ENCODE peak calls at places on chromosomes 5 and 9, in seven cellular contexts. One of them, this sample, is unnamed.

GRCh38 chr9:9112001-9112725 is 1312.6 kb upstream of the DMAC1 start:
- DNase-seq in suprapubic skin: no peak
- DNase-seq in tibial nerve: no peak
- DNase-seq in IMR-90: no peak
- DNase-seq in A549: no peak
- DNase-seq in breast epithelium: no peak
- DNase-seq in spleen: no peak
- DNase-seq in this sample: no peak

GRCh38 chr9:27365977-27366376 is 69.0 kb upstream of the EQTN start:
- DNase-seq in suprapubic skin: no peak
- DNase-seq in tibial nerve: no peak
- DNase-seq in IMR-90: no peak
- DNase-seq in A549: no peak
- DNase-seq in breast epithelium: no peak
- DNase-seq in spleen: no peak
- DNase-seq in this sample: no peak

GRCh38 chr9:92887880-92888338 is 10.1 kb upstream of the ZNF484 start:
- DNase-seq in suprapubic skin: no peak
- DNase-seq in tibial nerve: no peak
- DNase-seq in IMR-90: no peak
- DNase-seq in A549: no peak
- DNase-seq in breast epithelium: no peak
- DNase-seq in spleen: no peak
- DNase-seq in this sample: no peak

GRCh38 chr5:106759581-106759980 is 911.2 kb downstream of the EFNA5 start:
- DNase-seq in suprapubic skin: no peak
- DNase-seq in tibial nerve: no peak
- DNase-seq in IMR-90: peak; percentile 25
- DNase-seq in A549: no peak
- DNase-seq in breast epithelium: no peak
- DNase-seq in spleen: no peak
- DNase-seq in this sample: no peak

GRCh38 chr5:102811962-102812361 is 56.9 kb downstream of the PAM start:
- DNase-seq in suprapubic skin: no peak
- DNase-seq in tibial nerve: no peak
- DNase-seq in IMR-90: peak; percentile 82
- DNase-seq in A549: peak; percentile 3
- DNase-seq in breast epithelium: no peak
- DNase-seq in spleen: no peak
- DNase-seq in this sample: no peak

GRCh38 chr5:123670981-123671557 is 159.1 kb downstream of the CSNK1G3 start:
- DNase-seq in suprapubic skin: no peak
- DNase-seq in tibial nerve: peak; percentile 77
- DNase-seq in IMR-90: peak; percentile 30
- DNase-seq in A549: peak; percentile 8
- DNase-seq in breast epithelium: no peak
- DNase-seq in spleen: no peak
- DNase-seq in this sample: no peak

GRCh38 chr9:85162822-85163221 is 493.3 kb downstream of the NTRK2 start:
- DNase-seq in suprapubic skin: no peak
- DNase-seq in tibial nerve: no peak
- DNase-seq in IMR-90: no peak
- DNase-seq in A549: no peak
- DNase-seq in breast epithelium: no peak
- DNase-seq in spleen: no peak
- DNase-seq in this sample: no peak

GRCh38 chr9:101427337-101427736 is 8.2 kb downstream of the ALDOB start:
- DNase-seq in suprapubic skin: no peak
- DNase-seq in tibial nerve: no peak
- DNase-seq in IMR-90: no peak
- DNase-seq in A549: no peak
- DNase-seq in breast epithelium: no peak
- DNase-seq in spleen: no peak
- DNase-seq in this sample: no peak

GRCh38 chr5:82156876-82157275 is 121.3 kb downstream of the RPS23 start:
- DNase-seq in suprapubic skin: no peak
- DNase-seq in tibial nerve: no peak
- DNase-seq in IMR-90: no peak
- DNase-seq in A549: no peak
- DNase-seq in breast epithelium: no peak
- DNase-seq in spleen: no peak
- DNase-seq in this sample: no peak

GRCh38 chr5:36692791-36693763 is 86.7 kb downstream of the SLC1A3 start:
- DNase-seq in suprapubic skin: peak; percentile 82
- DNase-seq in tibial nerve: peak; percentile 69
- DNase-seq in IMR-90: peak; percentile 53
- DNase-seq in A549: peak; percentile 59
- DNase-seq in breast epithelium: peak; percentile 71
- DNase-seq in spleen: peak; percentile 92
- DNase-seq in this sample: peak; percentile 84

GRCh38 chr9:91207889-91208651 is 153.6 kb downstream of the AUH start:
- DNase-seq in suprapubic skin: no peak
- DNase-seq in tibial nerve: no peak
- DNase-seq in IMR-90: peak; percentile 71
- DNase-seq in A549: no peak
- DNase-seq in breast epithelium: no peak
- DNase-seq in spleen: no peak
- DNase-seq in this sample: no peak

GRCh38 chr5:111392181-111392580 is 120.2 kb downstream of the STARD4 start:
- DNase-seq in suprapubic skin: no peak
- DNase-seq in tibial nerve: no peak
- DNase-seq in IMR-90: no peak
- DNase-seq in A549: no peak
- DNase-seq in breast epithelium: no peak
- DNase-seq in spleen: no peak
- DNase-seq in this sample: no peak

GRCh38 chr9:79120533-79121315 is 451.0 kb upstream of the TLE4 start:
- DNase-seq in suprapubic skin: no peak
- DNase-seq in tibial nerve: no peak
- DNase-seq in IMR-90: peak; percentile 23
- DNase-seq in A549: no peak
- DNase-seq in breast epithelium: no peak
- DNase-seq in spleen: no peak
- DNase-seq in this sample: no peak

GRCh38 chr9:137907776-137908175 is 30.2 kb downstream of the CACNA1B start:
- DNase-seq in suprapubic skin: no peak
- DNase-seq in tibial nerve: no peak
- DNase-seq in IMR-90: no peak
- DNase-seq in A549: no peak
- DNase-seq in breast epithelium: no peak
- DNase-seq in spleen: no peak
- DNase-seq in this sample: no peak

GRCh38 chr5:119275873-119276214 is 80.0 kb upstream of the TNFAIP8 start:
- DNase-seq in suprapubic skin: no peak
- DNase-seq in tibial nerve: no peak
- DNase-seq in IMR-90: no peak
- DNase-seq in A549: no peak
- DNase-seq in breast epithelium: no peak
- DNase-seq in spleen: no peak
- DNase-seq in this sample: no peak

GRCh38 chr9:124477211-124478013 is 27.2 kb downstream of the ADGRD2 start:
- DNase-seq in suprapubic skin: no peak
- DNase-seq in tibial nerve: no peak
- DNase-seq in IMR-90: no peak
- DNase-seq in A549: peak; percentile 58
- DNase-seq in breast epithelium: no peak
- DNase-seq in spleen: no peak
- DNase-seq in this sample: no peak

GRCh38 chr9:124624735-124624992 is 117.5 kb upstream of the NR5A1 start:
- DNase-seq in suprapubic skin: no peak
- DNase-seq in tibial nerve: no peak
- DNase-seq in IMR-90: no peak
- DNase-seq in A549: no peak
- DNase-seq in breast epithelium: no peak
- DNase-seq in spleen: no peak
- DNase-seq in this sample: no peak

GRCh38 chr5:126633552-126633951 is 32.8 kb downstream of the PHAX start:
- DNase-seq in suprapubic skin: no peak
- DNase-seq in tibial nerve: no peak
- DNase-seq in IMR-90: no peak
- DNase-seq in A549: no peak
- DNase-seq in breast epithelium: no peak
- DNase-seq in spleen: no peak
- DNase-seq in this sample: no peak

GRCh38 chr5:102858808-102859207 is 103.7 kb downstream of the PAM start:
- DNase-seq in suprapubic skin: no peak
- DNase-seq in tibial nerve: no peak
- DNase-seq in IMR-90: peak; percentile 88
- DNase-seq in A549: no peak
- DNase-seq in breast epithelium: no peak
- DNase-seq in spleen: no peak
- DNase-seq in this sample: no peak

GRCh38 chr9:122203995-122204394 is 24.8 kb downstream of the LHX6 start:
- DNase-seq in suprapubic skin: no peak
- DNase-seq in tibial nerve: no peak
- DNase-seq in IMR-90: no peak
- DNase-seq in A549: no peak
- DNase-seq in breast epithelium: no peak
- DNase-seq in spleen: no peak
- DNase-seq in this sample: no peak

GRCh38 chr5:37849641-37850040 is 9.8 kb upstream of the GDNF start:
- DNase-seq in suprapubic skin: no peak
- DNase-seq in tibial nerve: no peak
- DNase-seq in IMR-90: no peak
- DNase-seq in A549: no peak
- DNase-seq in breast epithelium: no peak
- DNase-seq in spleen: no peak
- DNase-seq in this sample: no peak

GRCh38 chr5:78293856-78294249 is 645 bp downstream of the AP3B1 start:
- DNase-seq in suprapubic skin: no peak
- DNase-seq in tibial nerve: no peak
- DNase-seq in IMR-90: no peak
- DNase-seq in A549: no peak
- DNase-seq in breast epithelium: no peak
- DNase-seq in spleen: no peak
- DNase-seq in this sample: no peak

GRCh38 chr9:100394819-100395218 is 32.1 kb upstream of the MSANTD3 start:
- DNase-seq in suprapubic skin: no peak
- DNase-seq in tibial nerve: no peak
- DNase-seq in IMR-90: peak; percentile 12
- DNase-seq in A549: no peak
- DNase-seq in breast epithelium: no peak
- DNase-seq in spleen: no peak
- DNase-seq in this sample: no peak

GRCh38 chr9:75604661-75605060 is 285.8 kb upstream of the PCSK5 start:
- DNase-seq in suprapubic skin: no peak
- DNase-seq in tibial nerve: no peak
- DNase-seq in IMR-90: no peak
- DNase-seq in A549: no peak
- DNase-seq in breast epithelium: no peak
- DNase-seq in spleen: no peak
- DNase-seq in this sample: no peak

GRCh38 chr9:98159790-98160189 is 32.6 kb downstream of the CORO2A start:
- DNase-seq in suprapubic skin: no peak
- DNase-seq in tibial nerve: no peak
- DNase-seq in IMR-90: no peak
- DNase-seq in A549: no peak
- DNase-seq in breast epithelium: no peak
- DNase-seq in spleen: no peak
- DNase-seq in this sample: no peak

GRCh38 chr5:113266227-113266912 is 168.4 kb downstream of the TSSK1B start:
- DNase-seq in suprapubic skin: no peak
- DNase-seq in tibial nerve: no peak
- DNase-seq in IMR-90: peak; percentile 31
- DNase-seq in A549: no peak
- DNase-seq in breast epithelium: no peak
- DNase-seq in spleen: no peak
- DNase-seq in this sample: no peak
- H3K4me1 ChIP-seq in suprapubic skin: peaks cover 53% of the 10 kb centered on the region
- H3K4me1 ChIP-seq in tibial nerve: no peaks in the 10 kb centered on the region
- H3K4me1 ChIP-seq in IMR-90: peaks cover 13% of the 10 kb centered on the region
- H3K4me1 ChIP-seq in A549: no peaks in the 10 kb centered on the region
- H3K4me1 ChIP-seq in breast epithelium: no peaks in the 10 kb centered on the region
- H3K4me1 ChIP-seq in spleen: peaks cover 7% of the 10 kb centered on the region
- H3K4me1 ChIP-seq in this sample: peaks cover 6% of the 10 kb centered on the region

GRCh38 chr5:58264276-58264675 is 195.6 kb downstream of the PLK2 start:
- DNase-seq in suprapubic skin: no peak
- DNase-seq in tibial nerve: no peak
- DNase-seq in IMR-90: no peak
- DNase-seq in A549: no peak
- DNase-seq in breast epithelium: no peak
- DNase-seq in spleen: no peak
- DNase-seq in this sample: no peak
- TF ChIP-seq CTCF in suprapubic skin: no peak
- TF ChIP-seq CTCF in tibial nerve: no peak
- TF ChIP-seq CTCF in IMR-90: no peak
- TF ChIP-seq CTCF in A549: no peak
- TF ChIP-seq CTCF in breast epithelium: no peak
- TF ChIP-seq CTCF in spleen: no peak
- TF ChIP-seq CTCF in this sample: no peak

GRCh38 chr5:96808541-96808828 is 740 bp upstream of the ERAP1 start:
- DNase-seq in suprapubic skin: no peak
- DNase-seq in tibial nerve: no peak
- DNase-seq in IMR-90: no peak
- DNase-seq in A549: no peak
- DNase-seq in breast epithelium: no peak
- DNase-seq in spleen: no peak
- DNase-seq in this sample: no peak

GRCh38 chr5:96808868-96809558 is 1.3 kb upstream of the ERAP1 start:
- DNase-seq in suprapubic skin: no peak
- DNase-seq in tibial nerve: no peak
- DNase-seq in IMR-90: no peak
- DNase-seq in A549: no peak
- DNase-seq in breast epithelium: no peak
- DNase-seq in spleen: no peak
- DNase-seq in this sample: no peak

GRCh38 chr5:96812851-96813250 is 5.1 kb upstream of the ERAP1 start:
- DNase-seq in suprapubic skin: no peak
- DNase-seq in tibial nerve: no peak
- DNase-seq in IMR-90: no peak
- DNase-seq in A549: no peak
- DNase-seq in breast epithelium: no peak
- DNase-seq in spleen: no peak
- DNase-seq in this sample: no peak

GRCh38 chr5:96809898-96810297 is 2.2 kb upstream of the ERAP1 start:
- DNase-seq in suprapubic skin: no peak
- DNase-seq in tibial nerve: no peak
- DNase-seq in IMR-90: no peak
- DNase-seq in A549: no peak
- DNase-seq in breast epithelium: no peak
- DNase-seq in spleen: no peak
- DNase-seq in this sample: no peak

GRCh38 chr5:96807099-96807654 is 568 bp downstream of the ERAP1 start:
- DNase-seq in suprapubic skin: peak; percentile 88
- DNase-seq in tibial nerve: peak; percentile 44
- DNase-seq in IMR-90: peak; percentile 53
- DNase-seq in A549: peak; percentile 75
- DNase-seq in breast epithelium: peak; percentile 71
- DNase-seq in spleen: peak; percentile 94
- DNase-seq in this sample: peak; percentile 95
- TF ChIP-seq POLR2A in suprapubic skin: no peak
- TF ChIP-seq POLR2A in tibial nerve: peak; percentile 51
- TF ChIP-seq POLR2A in IMR-90: peak; percentile 56
- TF ChIP-seq POLR2A in A549: peak; percentile 68
- TF ChIP-seq POLR2A in breast epithelium: no peak
- TF ChIP-seq POLR2A in spleen: no peak
- TF ChIP-seq POLR2A in this sample: no peak

DNA sequence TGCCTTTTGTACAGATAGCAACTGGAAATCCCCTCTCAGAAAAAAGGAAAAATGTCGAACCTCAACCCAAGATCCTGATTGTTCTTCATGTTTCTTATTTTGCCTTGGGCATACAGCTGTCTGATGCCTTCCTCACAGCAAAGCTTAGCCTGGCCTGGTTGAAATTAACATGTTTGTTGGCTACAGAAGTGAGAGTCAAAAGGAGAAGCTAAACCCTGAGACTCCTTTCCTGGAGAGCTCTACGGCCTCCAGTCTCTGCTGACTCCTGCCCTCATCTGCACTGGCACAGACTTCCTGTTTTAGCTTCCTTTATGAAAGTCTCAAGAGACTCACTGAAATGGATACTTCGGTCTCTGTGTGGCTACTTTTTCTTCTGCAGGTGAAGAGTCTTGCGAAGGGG is 186.7 kb downstream of the PARP8 start:
- DNase-seq in suprapubic skin: no peak
- DNase-seq in tibial nerve: peak; percentile 11
- DNase-seq in IMR-90: no peak
- DNase-seq in A549: no peak
- DNase-seq in breast epithelium: no peak
- DNase-seq in spleen: peak; percentile 77
- DNase-seq in this sample: no peak
- H3K4me1 ChIP-seq in suprapubic skin: no peaks in the 10 kb centered on the region
- H3K4me1 ChIP-seq in tibial nerve: no peaks in the 10 kb centered on the region
- H3K4me1 ChIP-seq in IMR-90: no peaks in the 10 kb centered on the region
- H3K4me1 ChIP-seq in A549: no peaks in the 10 kb centered on the region
- H3K4me1 ChIP-seq in breast epithelium: no peaks in the 10 kb centered on the region
- H3K4me1 ChIP-seq in spleen: peaks cover 58% of the 10 kb centered on the region
- H3K4me1 ChIP-seq in this sample: no peaks in the 10 kb centered on the region